ENCODE peak calls at places on chromosome 19, in six cellular contexts. L is stimulated activated CD4-positive, alpha-beta T cell treated with anti-CD3 and anti-CD28 coated beads, Interleukin-4, amount 100 ng/mL, for 1 hour; N is lower leg skin; H is stimulated activated CD8-positive, alpha-beta memory T cell treated with anti-CD3 and anti-CD28 coated beads, Interleukin-7, amount 100 ng/mL, for 48 hours; Q is hypothalamus; R is caudate nucleus. F is an unnamed sample.

GRCh38 chr19:925087-925911 is 536 bp upstream of the ARID3A start:
- DNase-seq in N (peak), R (peak), L (peak), H (peak), Q (peak), F (peak)

GRCh38 chr19:29376855-29377354 is 148.9 kb upstream of the VSTM2B start:
- DNase-seq in Q (no peak), N (peak), H (no peak), R (no peak), L (no peak), F (no peak)

GRCh38 chr19:33226550-33227241 is 1.0 kb upstream of the SLC7A10 start:
- DNase-seq in H (no peak), Q (no peak), N (no peak), R (no peak), L (peak), F (no peak)

GRCh38 chr19:46162731-46163130 is 14.7 kb downstream of the IGFL2 start:
- DNase-seq in R (no peak), H (no peak), N (no peak), L (no peak), Q (no peak), F (no peak)

GRCh38 chr19:35897706-35898451 is 2.5 kb downstream of the NFKBID start:
- DNase-seq in Q (no peak), R (no peak), H (no peak), N (no peak), L (no peak), F (no peak)

GRCh38 chr19:47619763-47620162 is 10.8 kb downstream of the BICRA start:
- DNase-seq in L (no peak), Q (no peak), H (no peak), R (no peak), N (no peak), F (no peak)

GRCh38 chr19:56765107-56765506 is 75.4 kb downstream of the PEG3 start:
- DNase-seq in R (peak), Q (peak), N (no peak), L (peak), H (no peak), F (no peak)

GRCh38 chr19:18204394-18205179 is 745 bp upstream of the RAB3A start:
- DNase-seq in N (no peak), H (no peak), R (no peak), L (peak), Q (no peak), F (no peak)

GRCh38 chr19:12784394-12784870 is 6.9 kb upstream of the JUNB start:
- DNase-seq in Q (no peak), L (no peak), R (no peak), N (no peak), H (no peak), F (no peak)

GRCh38 chr19:46413262-46414031 is at the start of gene CCDC8:
- DNase-seq in H (no peak), R (no peak), Q (peak), L (no peak), N (peak), F (no peak)

GRCh38 chr19:18672606-18673337 is 10.7 kb upstream of the CRTC1 start:
- DNase-seq in R (peak), N (no peak), L (no peak), H (no peak), Q (peak), F (no peak)